ENCODE peak calls at places on chromosomes 7 and 10, in five cellular contexts. One of them, this sample, is unnamed.

GRCh38 chr7:55030314-55030713 is 11.5 kb downstream of the EGFR start:
- DNase-seq in mammary epithelial cell: no peak
- DNase-seq in fibroblast of villous mesenchyme: peak
- DNase-seq in PC-9: no peak
- DNase-seq in A673: no peak
- DNase-seq in this sample: no peak

GRCh38 chr10:6543431-6544005 is 36.6 kb downstream of the PRKCQ start:
- DNase-seq in fibroblast of villous mesenchyme: no peak
- DNase-seq in mammary epithelial cell: no peak
- DNase-seq in PC-9: no peak
- DNase-seq in A673: no peak
- DNase-seq in this sample: peak

GRCh38 chr7:98619450-98620321 is 2.6 kb downstream of the NPTX2 start:
- DNase-seq in PC-9: no peak
- DNase-seq in fibroblast of villous mesenchyme: peak
- DNase-seq in A673: no peak
- DNase-seq in mammary epithelial cell: peak
- DNase-seq in this sample: no peak

GRCh38 chr10:4515711-4516110 is 310.3 kb upstream of the AKR1E2 start:
- DNase-seq in mammary epithelial cell: no peak
- DNase-seq in A673: no peak
- DNase-seq in PC-9: no peak
- DNase-seq in fibroblast of villous mesenchyme: no peak
- DNase-seq in this sample: no peak

GRCh38 chr10:73758704-73759511 is 14.7 kb downstream of the SEC24C start:
- DNase-seq in A673: no peak
- DNase-seq in mammary epithelial cell: no peak
- DNase-seq in fibroblast of villous mesenchyme: no peak
- DNase-seq in PC-9: no peak
- DNase-seq in this sample: no peak

GRCh38 chr10:73771722-73772279 is 10.0 kb upstream of the CHCHD1 start:
- DNase-seq in PC-9: peak
- DNase-seq in A673: peak
- DNase-seq in mammary epithelial cell: no peak
- DNase-seq in fibroblast of villous mesenchyme: peak
- DNase-seq in this sample: peak

GRCh38 chr7:130429019-130429418 is 11.8 kb downstream of the CEP41 start:
- DNase-seq in PC-9: no peak
- DNase-seq in mammary epithelial cell: no peak
- DNase-seq in A673: no peak
- DNase-seq in fibroblast of villous mesenchyme: no peak
- DNase-seq in this sample: no peak

GRCh38 chr10:68049289-68050078 is 25.6 kb downstream of the HERC4 start:
- DNase-seq in A673: no peak
- DNase-seq in PC-9: no peak
- DNase-seq in mammary epithelial cell: no peak
- DNase-seq in fibroblast of villous mesenchyme: no peak
- DNase-seq in this sample: no peak

GRCh38 chr7:105782391-105783063 is 93.9 kb downstream of the ATXN7L1 start:
- DNase-seq in A673: no peak
- DNase-seq in PC-9: no peak
- DNase-seq in fibroblast of villous mesenchyme: peak
- DNase-seq in mammary epithelial cell: peak
- DNase-seq in this sample: no peak

GRCh38 chr7:132292803-132293202 is 283.5 kb downstream of the PLXNA4 start:
- DNase-seq in fibroblast of villous mesenchyme: no peak
- DNase-seq in A673: no peak
- DNase-seq in PC-9: no peak
- DNase-seq in mammary epithelial cell: no peak
- DNase-seq in this sample: no peak

GRCh38 chr7:4023502-4023901 is 658.6 kb upstream of the FOXK1 start:
- DNase-seq in fibroblast of villous mesenchyme: no peak
- DNase-seq in A673: no peak
- DNase-seq in mammary epithelial cell: no peak
- DNase-seq in PC-9: no peak
- DNase-seq in this sample: no peak

GRCh38 chr10:116891208-116891607 is 41.9 kb downstream of the ENO4 start:
- DNase-seq in A673: peak
- DNase-seq in fibroblast of villous mesenchyme: peak
- DNase-seq in PC-9: no peak
- DNase-seq in mammary epithelial cell: peak
- DNase-seq in this sample: no peak

GRCh38 chr10:124285587-124286527 is 132.9 kb downstream of the OAT start:
- DNase-seq in fibroblast of villous mesenchyme: peak
- DNase-seq in PC-9: no peak
- DNase-seq in mammary epithelial cell: no peak
- DNase-seq in A673: no peak
- DNase-seq in this sample: peak

GRCh38 chr7:50197547-50197946 is 104.5 kb upstream of the ZPBP start:
- DNase-seq in PC-9: peak
- DNase-seq in A673: no peak
- DNase-seq in mammary epithelial cell: no peak
- DNase-seq in fibroblast of villous mesenchyme: no peak
- DNase-seq in this sample: peak

GRCh38 chr10:63247771-63248170 is 114.6 kb downstream of the NRBF2 start:
- DNase-seq in PC-9: no peak
- DNase-seq in A673: no peak
- DNase-seq in mammary epithelial cell: no peak
- DNase-seq in fibroblast of villous mesenchyme: peak
- DNase-seq in this sample: no peak

GRCh38 chr7:33794419-33794818 is 110.9 kb upstream of the BMPER start:
- DNase-seq in mammary epithelial cell: no peak
- DNase-seq in A673: no peak
- DNase-seq in fibroblast of villous mesenchyme: no peak
- DNase-seq in PC-9: no peak
- DNase-seq in this sample: no peak

GRCh38 chr10:123974406-123974805 is 82.8 kb upstream of the CPXM2 start:
- DNase-seq in mammary epithelial cell: peak
- DNase-seq in fibroblast of villous mesenchyme: peak
- DNase-seq in A673: no peak
- DNase-seq in PC-9: no peak
- DNase-seq in this sample: no peak

GRCh38 chr10:31508882-31509281 is 189.9 kb downstream of the ZEB1 start:
- DNase-seq in mammary epithelial cell: no peak
- DNase-seq in A673: no peak
- DNase-seq in PC-9: no peak
- DNase-seq in fibroblast of villous mesenchyme: no peak
- DNase-seq in this sample: no peak

GRCh38 chr7:99452541-99452940 is 13.4 kb downstream of the ATP5MF start:
- DNase-seq in fibroblast of villous mesenchyme: no peak
- DNase-seq in PC-9: no peak
- DNase-seq in mammary epithelial cell: no peak
- DNase-seq in A673: no peak
- DNase-seq in this sample: no peak

GRCh38 chr10:80569131-80569895 is 31.6 kb downstream of the SH2D4B start:
- DNase-seq in PC-9: no peak
- DNase-seq in mammary epithelial cell: no peak
- DNase-seq in fibroblast of villous mesenchyme: no peak
- DNase-seq in A673: no peak
- DNase-seq in this sample: no peak

GRCh38 chr10:3497581-3497980 is 287.4 kb downstream of the KLF6 start:
- DNase-seq in mammary epithelial cell: no peak
- DNase-seq in A673: no peak
- DNase-seq in fibroblast of villous mesenchyme: no peak
- DNase-seq in PC-9: no peak
- DNase-seq in this sample: no peak

GRCh38 chr10:48551796-48552591 is 52.9 kb downstream of the ARHGAP22 start:
- DNase-seq in fibroblast of villous mesenchyme: peak
- DNase-seq in A673: peak
- DNase-seq in PC-9: peak
- DNase-seq in mammary epithelial cell: peak
- DNase-seq in this sample: peak

GRCh38 chr7:158821173-158822021 is 7.9 kb downstream of the ESYT2 start:
- DNase-seq in A673: peak
- DNase-seq in fibroblast of villous mesenchyme: peak
- DNase-seq in mammary epithelial cell: peak
- DNase-seq in PC-9: peak
- DNase-seq in this sample: no peak

GRCh38 chr10:132654708-132655661 is 117.4 kb downstream of the INPP5A start:
- DNase-seq in fibroblast of villous mesenchyme: peak
- DNase-seq in A673: peak
- DNase-seq in mammary epithelial cell: peak
- DNase-seq in PC-9: peak
- DNase-seq in this sample: peak

GRCh38 chr10:133438711-133439273 is 14.4 kb upstream of the SPRN start:
- DNase-seq in PC-9: no peak
- DNase-seq in fibroblast of villous mesenchyme: peak
- DNase-seq in mammary epithelial cell: peak
- DNase-seq in A673: peak
- DNase-seq in this sample: peak

GRCh38 chr10:96047004-96047649 is 3.7 kb downstream of the CCNJ start:
- DNase-seq in mammary epithelial cell: no peak
- DNase-seq in A673: no peak
- DNase-seq in fibroblast of villous mesenchyme: no peak
- DNase-seq in PC-9: no peak
- DNase-seq in this sample: no peak

GRCh38 chr7:22962775-22963358 is 51.1 kb downstream of the HYCC1 start:
- DNase-seq in fibroblast of villous mesenchyme: no peak
- DNase-seq in PC-9: no peak
- DNase-seq in A673: no peak
- DNase-seq in mammary epithelial cell: no peak
- DNase-seq in this sample: no peak

GRCh38 chr7:13198036-13198435 is 510.6 kb downstream of the ARL4A start:
- DNase-seq in PC-9: no peak
- DNase-seq in mammary epithelial cell: no peak
- DNase-seq in A673: no peak
- DNase-seq in fibroblast of villous mesenchyme: no peak
- DNase-seq in this sample: no peak

GRCh38 chr7:34842782-34843181 is 184.8 kb downstream of the NPSR1 start:
- DNase-seq in mammary epithelial cell: no peak
- DNase-seq in A673: no peak
- DNase-seq in fibroblast of villous mesenchyme: no peak
- DNase-seq in PC-9: no peak
- DNase-seq in this sample: no peak

GRCh38 chr7:6513541-6513940 is 37.7 kb downstream of the GRID2IP start:
- DNase-seq in mammary epithelial cell: no peak
- DNase-seq in PC-9: no peak
- DNase-seq in fibroblast of villous mesenchyme: no peak
- DNase-seq in A673: no peak
- DNase-seq in this sample: no peak

GRCh38 chr7:6520163-6520981 is 30.9 kb downstream of the GRID2IP start:
- DNase-seq in A673: no peak
- DNase-seq in PC-9: peak
- DNase-seq in fibroblast of villous mesenchyme: no peak
- DNase-seq in mammary epithelial cell: no peak
- DNase-seq in this sample: no peak

GRCh38 chr7:6512892-6513291 is 38.4 kb downstream of the GRID2IP start:
- DNase-seq in A673: no peak
- DNase-seq in mammary epithelial cell: no peak
- DNase-seq in PC-9: no peak
- DNase-seq in fibroblast of villous mesenchyme: no peak
- DNase-seq in this sample: no peak

GRCh38 chr7:6510476-6511133 is 40.7 kb downstream of the GRID2IP start:
- DNase-seq in PC-9: no peak
- DNase-seq in mammary epithelial cell: no peak
- DNase-seq in fibroblast of villous mesenchyme: no peak
- DNase-seq in A673: no peak
- DNase-seq in this sample: no peak

DNA sequence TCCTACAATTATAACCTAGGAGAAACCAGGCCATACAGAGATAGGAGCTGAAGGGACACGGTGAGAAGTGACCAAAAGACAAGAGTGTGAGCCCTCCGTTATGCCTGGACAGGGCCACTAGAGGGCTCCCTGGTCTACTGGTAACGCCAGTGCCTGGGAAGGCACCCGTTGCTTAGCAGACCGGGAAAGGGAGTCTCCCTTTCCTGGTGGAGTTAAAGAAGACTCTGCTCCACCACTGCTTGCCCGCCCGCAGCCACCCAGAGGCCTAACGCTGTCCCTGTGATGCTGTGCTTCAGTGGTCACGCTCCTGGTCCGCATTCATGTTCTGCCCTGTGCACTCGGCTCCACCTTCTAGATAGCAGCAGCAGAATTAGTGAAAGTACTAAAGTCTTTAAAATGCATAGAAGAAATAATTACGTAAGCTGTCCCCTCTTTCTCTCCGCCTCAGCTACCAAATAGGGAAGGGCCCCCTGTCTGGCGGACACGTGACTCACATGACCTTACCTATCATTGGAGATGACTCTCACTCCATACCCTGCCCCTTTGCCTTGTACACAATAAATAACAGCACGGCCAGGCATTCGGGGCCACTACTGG is 34.8 kb downstream of the GRID2IP start:
- DNase-seq in fibroblast of villous mesenchyme: peak
- DNase-seq in A673: peak
- DNase-seq in PC-9: peak
- DNase-seq in mammary epithelial cell: peak
- DNase-seq in this sample: peak
- H3K4me3 ChIP-seq in fibroblast of villous mesenchyme: no peak
- H3K4me3 ChIP-seq in A673: no peak
- H3K4me3 ChIP-seq in PC-9: no peak
- H3K4me3 ChIP-seq in mammary epithelial cell: no peak
- H3K4me3 ChIP-seq in this sample: peak

GRCh38 chr7:65239707-65240352 is 133.8 kb upstream of the ZNF92 start:
- DNase-seq in fibroblast of villous mesenchyme: no peak
- DNase-seq in PC-9: peak
- DNase-seq in mammary epithelial cell: peak
- DNase-seq in A673: peak
- DNase-seq in this sample: no peak
- TF ChIP-seq CTCF in fibroblast of villous mesenchyme: no peak
- TF ChIP-seq CTCF in PC-9: no peak
- TF ChIP-seq CTCF in mammary epithelial cell: peak
- TF ChIP-seq CTCF in A673: no peak
- TF ChIP-seq CTCF in this sample: no peak

DNA sequence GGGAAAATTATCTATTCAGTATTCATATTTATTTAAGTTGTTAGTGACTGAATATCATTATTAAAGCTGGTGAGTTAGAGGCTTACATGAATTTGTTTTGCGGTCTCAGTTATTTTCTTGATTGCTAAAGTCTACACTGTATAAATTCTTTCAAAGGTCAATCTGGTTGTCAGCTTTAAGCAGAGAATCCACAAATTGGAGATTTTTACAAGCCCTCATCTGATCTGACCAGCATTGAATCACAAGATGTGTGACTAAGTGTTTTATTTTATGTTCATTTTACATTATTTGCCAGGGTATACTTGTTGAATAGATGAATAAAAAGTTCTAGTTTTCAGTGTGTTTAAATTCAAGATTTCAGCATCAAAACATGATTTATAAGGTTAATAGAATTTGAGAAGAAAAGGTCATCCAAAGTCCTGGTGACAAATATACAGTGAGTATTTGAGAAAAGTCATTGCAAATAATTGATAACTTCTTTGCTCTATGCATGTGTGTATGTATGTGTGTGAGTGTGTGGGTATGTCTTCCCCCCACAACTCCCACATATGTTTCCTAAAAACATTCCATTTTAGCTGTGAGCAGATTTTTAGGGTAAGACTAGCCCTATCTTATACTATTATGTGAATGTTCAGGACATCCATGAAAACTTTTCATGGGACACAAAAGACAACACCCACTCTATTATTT is 4.4 kb downstream of the SEMA3A start:
- DNase-seq in PC-9: no peak
- DNase-seq in mammary epithelial cell: no peak
- DNase-seq in fibroblast of villous mesenchyme: peak
- DNase-seq in A673: peak
- DNase-seq in this sample: no peak
- H3K4me3 ChIP-seq in PC-9: no peak
- H3K4me3 ChIP-seq in mammary epithelial cell: no peak
- H3K4me3 ChIP-seq in fibroblast of villous mesenchyme: no peak
- H3K4me3 ChIP-seq in A673: no peak
- H3K4me3 ChIP-seq in this sample: no peak

GRCh38 chr10:92592761-92593552 is at the start of gene KIF11:
- DNase-seq in fibroblast of villous mesenchyme: peak
- DNase-seq in A673: peak
- DNase-seq in mammary epithelial cell: peak
- DNase-seq in PC-9: peak
- DNase-seq in this sample: peak
- TF ChIP-seq CTCF in fibroblast of villous mesenchyme: no peak
- TF ChIP-seq CTCF in A673: no peak
- TF ChIP-seq CTCF in mammary epithelial cell: no peak
- TF ChIP-seq CTCF in PC-9: no peak
- TF ChIP-seq CTCF in this sample: no peak

This sample was measured in GM12865.